ENCODE peak calls at places on chromosomes 13 and 19, in nine cellular contexts. F, T, S, W, O, Z, R, N and V are unnamed samples.

GRCh38 chr13:88649855-88650254 is 978.7 kb downstream of the SLITRK5 start:
- DNase-seq in Z (no peak), T (no peak), O (no peak), F (no peak), N (no peak), R (no peak), S (no peak), W (no peak), V (no peak)

GRCh38 chr19:49613374-49613773 is 22.4 kb downstream of the PRR12 start:
- DNase-seq in W (no peak), Z (no peak), S (no peak), N (no peak), T (peak; percentile 12), O (no peak), F (no peak), R (no peak), V (no peak)

GRCh38 chr19:42254083-42254849 is 662 bp downstream of the ERF start:
- DNase-seq in W (no peak), S (no peak), F (peak; percentile 73), R (no peak), O (peak; percentile 58), Z (peak; percentile 86), T (no peak), N (peak; percentile 84), V (peak; percentile 80)

GRCh38 chr19:7799640-7800355 is 30.2 kb upstream of the EVI5L start:
- DNase-seq in O (peak; percentile 76), S (no peak), W (peak; percentile 43), Z (peak; percentile 69), T (peak; percentile 82), N (peak; percentile 82), R (peak; percentile 55), F (peak; percentile 81), V (peak; percentile 54)

GRCh38 chr13:113117335-113117872 is 5.2 kb upstream of the F10 start:
- DNase-seq in W (no peak), F (peak; percentile 8), O (no peak), S (no peak), R (no peak), N (peak; percentile 44), Z (peak; percentile 41), T (no peak), V (no peak)

GRCh38 chr13:29260684-29261083 is 334.8 kb downstream of the SLC7A1 start:
- DNase-seq in N (no peak), W (no peak), O (peak; percentile 11), Z (peak; percentile 66), F (no peak), S (no peak), T (no peak), R (no peak), V (no peak)

GRCh38 chr13:28046981-28047380 is 53.4 kb downstream of the FLT3 start:
- DNase-seq in N (no peak), R (peak; percentile 74), W (no peak), F (no peak), S (peak; percentile 45), T (no peak), Z (no peak), O (no peak), V (no peak)

GRCh38 chr19:58482372-58482771 is 6.2 kb downstream of the ZNF446 start:
- DNase-seq in R (no peak), N (no peak), O (no peak), S (no peak), Z (no peak), T (no peak), F (no peak), W (no peak), V (no peak)

GRCh38 chr13:113904411-113904810 is 40.5 kb upstream of the GAS6 start:
- DNase-seq in Z (peak; percentile 72), O (no peak), W (no peak), N (peak; percentile 49), R (no peak), F (peak; percentile 88), T (peak; percentile 37), S (no peak), V (no peak)

GRCh38 chr13:113296842-113297369 is at the start of gene LAMP1:
- DNase-seq in Z (peak; percentile 100), F (peak; percentile 100), O (peak; percentile 99), N (peak; percentile 100), R (peak; percentile 96), W (peak; percentile 72), T (peak; percentile 96), S (peak; percentile 63), V (peak; percentile 100)

GRCh38 chr13:32323912-32324311 is 8.6 kb downstream of the BRCA2 start:
- DNase-seq in T (peak; percentile 62), O (peak; percentile 61), F (no peak), R (no peak), N (no peak), W (no peak), Z (no peak), S (peak; percentile 69), V (no peak)
- H3K4me3 ChIP-seq in T (no peak overlapping the region), O (no peak overlapping the region), F (no peak overlapping the region), R (no peak overlapping the region), N (no peak overlapping the region), W (no peak overlapping the region), Z (no peak overlapping the region), S (no peak overlapping the region), V (no peak overlapping the region)

GRCh38 chr19:44476559-44477408 is 23.5 kb downstream of the ZNF180 start:
- DNase-seq in R (no peak), O (peak; percentile 23), Z (no peak), F (no peak), T (peak; percentile 21), W (no peak), S (no peak), N (peak; percentile 14), V (no peak)
- H3K4me3 ChIP-seq in R (no peak overlapping the region), O (no peak overlapping the region), Z (peak overlapping the region; percentile 7), F (no peak overlapping the region), T (no peak overlapping the region), W (no peak overlapping the region), S (no peak overlapping the region), N (no peak overlapping the region), V (no peak overlapping the region)

GRCh38 chr13:23608138-23608537 is 37.9 kb downstream of the TNFRSF19 start:
- DNase-seq in T (no peak), Z (no peak), R (no peak), S (no peak), N (no peak), F (no peak), W (no peak), O (no peak), V (no peak)
- H3K4me3 ChIP-seq in T (no peak overlapping the region), Z (no peak overlapping the region), R (no peak overlapping the region), S (no peak overlapping the region), N (no peak overlapping the region), F (no peak overlapping the region), W (no peak overlapping the region), O (no peak overlapping the region), V (no peak overlapping the region)

GRCh38 chr19:51572908-51573307 is 1.8 kb downstream of the ZNF175 start:
- DNase-seq in O (peak; percentile 11), N (no peak), S (peak; percentile 16), R (peak; percentile 24), F (no peak), T (peak; percentile 61), Z (no peak), W (no peak), V (no peak)
- H3K4me3 ChIP-seq in O (peak overlapping the region; percentile 73), N (no peak overlapping the region), S (no peak overlapping the region), R (peak overlapping the region; percentile 84), F (no peak overlapping the region), T (peak overlapping the region; percentile 83), Z (no peak overlapping the region), W (peak overlapping the region; percentile 14), V (no peak overlapping the region)

DNA sequence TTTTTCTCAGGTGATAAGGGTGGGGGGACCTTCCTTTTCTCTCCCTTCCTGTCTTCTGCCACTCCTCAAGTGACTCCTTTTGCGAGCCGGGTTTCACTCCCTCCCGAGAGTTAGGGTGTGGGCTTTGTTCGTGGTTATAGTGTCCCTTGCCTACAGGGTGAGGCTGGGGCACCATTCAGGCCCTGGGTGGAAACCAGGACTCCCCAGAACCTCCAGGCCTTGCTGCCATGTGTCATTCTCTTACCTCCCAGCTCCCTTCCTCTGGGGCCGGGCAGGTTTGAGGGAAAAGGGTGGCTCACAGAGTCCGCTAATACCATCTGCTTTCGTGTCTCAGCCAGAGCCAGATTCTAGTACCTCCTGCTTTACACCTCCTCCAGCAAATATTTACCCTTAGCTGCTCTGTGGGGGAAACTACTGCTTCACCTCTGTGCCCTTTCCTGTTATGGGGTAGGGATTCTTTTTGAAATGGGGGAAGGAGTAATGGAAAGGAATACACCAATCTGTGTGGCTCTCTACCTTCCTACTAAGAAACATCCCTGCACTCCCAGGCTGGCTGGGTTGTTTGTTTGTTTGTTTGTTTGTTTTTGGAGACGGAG is 2.8 kb downstream of the ACTN4 start:
- DNase-seq in O (no peak), W (no peak), N (no peak), T (no peak), R (no peak), S (no peak), F (peak; percentile 28), Z (no peak), V (no peak)
- H3K4me3 ChIP-seq in O (peak overlapping the region; percentile 99), W (peak overlapping the region; percentile 79), N (peak overlapping the region; percentile 100), T (peak overlapping the region; percentile 95), R (peak overlapping the region; percentile 89), S (peak overlapping the region; percentile 100), F (peak overlapping the region; percentile 80), Z (peak overlapping the region; percentile 100), V (peak overlapping the region; percentile 95)

DNA sequence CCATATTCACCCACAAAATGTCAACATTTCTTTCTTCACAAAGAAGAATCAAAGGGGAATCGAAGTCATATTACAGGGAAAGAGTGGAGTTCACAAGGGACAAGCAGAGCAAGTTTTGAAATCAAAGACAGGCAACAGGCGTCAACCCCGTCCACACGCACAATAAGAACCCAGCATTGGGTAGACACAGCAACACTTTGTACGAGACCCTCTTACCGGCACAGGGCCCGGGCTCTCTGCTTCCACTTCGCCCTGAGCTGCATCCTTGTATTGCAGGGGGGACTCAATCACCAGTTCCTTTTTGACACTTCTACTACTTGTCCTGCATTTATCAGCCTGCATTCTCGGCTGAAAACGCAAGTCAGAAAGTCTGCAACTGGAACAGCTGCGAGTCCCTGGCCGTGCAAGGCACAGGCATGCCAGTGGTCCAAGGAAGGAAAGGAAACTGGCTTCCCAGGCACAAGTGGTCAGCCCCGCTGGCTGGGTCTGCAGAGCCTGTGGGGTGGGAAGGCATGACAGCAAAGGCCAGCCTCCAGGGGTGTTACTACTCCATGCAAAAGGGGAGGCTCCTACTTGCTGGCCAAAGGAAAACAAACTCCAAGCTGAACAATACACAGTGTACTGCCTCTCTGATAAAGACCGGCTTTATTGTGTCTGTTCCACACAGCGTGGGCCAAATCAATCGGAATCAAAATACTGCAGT is at the start of gene DOCK9:
- DNase-seq in W (no peak), F (no peak), N (peak; percentile 63), Z (peak; percentile 72), T (peak; percentile 71), R (no peak), O (peak; percentile 85), S (no peak), V (no peak)
- H3K4me3 ChIP-seq in W (peak within 1 kb of the TSS; percentile 48), F (no peak within 1 kb of the TSS), N (peak within 1 kb of the TSS; percentile 11), Z (peak within 1 kb of the TSS; percentile 42), T (peak within 1 kb of the TSS; percentile 56), R (peak within 1 kb of the TSS; percentile 56), O (peak within 1 kb of the TSS; percentile 60), S (peak within 1 kb of the TSS; percentile 35), V (no peak within 1 kb of the TSS)

GRCh38 chr19:35153701-35154534 is 617 bp upstream of the FXYD5 start:
- DNase-seq in R (no peak), S (no peak), W (no peak), T (no peak), F (peak; percentile 73), N (peak; percentile 72), Z (no peak), O (peak; percentile 34), V (peak; percentile 65)
- H3K4me3 ChIP-seq in R (peak overlapping the region; percentile 92), S (peak overlapping the region; percentile 84), W (peak overlapping the region; percentile 83), T (peak overlapping the region; percentile 95), F (peak overlapping the region; percentile 80), N (peak overlapping the region; percentile 66), Z (peak overlapping the region; percentile 52), O (peak overlapping the region; percentile 75), V (peak overlapping the region; percentile 88)